ENCODE peak calls at places on chromosomes 11 and 22, in four cellular contexts. T is OCI-LY7, B is A549, N is heart left ventricle. E is an unnamed sample.

GRCh38 chr22:49856343-49856742 is 2.7 kb downstream of the ZBED4 start:
- DNase-seq in N (no peak), T (no peak), B (no peak), E (no peak)

GRCh38 chr22:42001127-42001526 is 2.5 kb downstream of the WBP2NL start:
- DNase-seq in T (no peak), N (no peak), B (no peak), E (no peak)

GRCh38 chr11:36379653-36380052 is 83.6 kb downstream of the PRR5L start:
- DNase-seq in N (no peak), B (no peak), T (no peak), E (no peak)

GRCh38 chr11:77171885-77172665 is 44.0 kb downstream of the MYO7A start:
- DNase-seq in B (no peak), N (no peak), T (no peak), E (no peak)

GRCh38 chr11:92929168-92930053 is 40.0 kb upstream of the MTNR1B start:
- DNase-seq in T (no peak), N (no peak), B (no peak), E (no peak)

GRCh38 chr11:128615076-128615475 is 27.7 kb upstream of the ETS1 start:
- DNase-seq in T (no peak), N (no peak), B (no peak), E (no peak)

GRCh38 chr11:123588117-123588815 is 66.2 kb downstream of the SCN3B start:
- DNase-seq in N (no peak), T (no peak), B (peak), E (no peak)

GRCh38 chr22:19959043-19959586 is 17.5 kb upstream of the TXNRD2 start:
- DNase-seq in T (no peak), N (peak), B (no peak), E (no peak)

GRCh38 chr11:9562716-9563115 is 10.8 kb upstream of the WEE1 start:
- DNase-seq in N (no peak), B (no peak), T (no peak), E (no peak)

GRCh38 chr11:111935331-111936044 is 1.7 kb upstream of the DIXDC1 start:
- DNase-seq in N (no peak), B (no peak), T (peak), E (no peak)

GRCh38 chr11:134554106-134554505 is 142.1 kb upstream of the B3GAT1 start:
- DNase-seq in T (no peak), N (no peak), B (no peak), E (no peak)

GRCh38 chr11:95593101-95593500 is 196.5 kb downstream of the FAM76B start:
- DNase-seq in T (no peak), N (no peak), B (no peak), E (no peak)

GRCh38 chr11:132590554-132590953 is 941.7 kb downstream of the OPCML start:
- DNase-seq in T (no peak), B (no peak), N (no peak), E (no peak)

GRCh38 chr11:32154275-32154674 is 63.4 kb downstream of the RCN1 start:
- DNase-seq in T (no peak), N (no peak), B (peak), E (no peak)
- TF ChIP-seq CTCF in T (no peak), N (no peak), B (no peak), E (no peak)

GRCh38 chr11:61545921-61546320 is 35.0 kb downstream of the SYT7 start:
- DNase-seq in T (no peak), N (no peak), B (no peak), E (no peak)

GRCh38 chr11:61544466-61544865 is 35.9 kb downstream of the LRRC10B start:
- DNase-seq in N (no peak), B (no peak), T (no peak), E (no peak)

GRCh38 chr11:61547246-61547645 is 33.6 kb downstream of the SYT7 start:
- DNase-seq in B (no peak), N (no peak), T (no peak), E (no peak)

GRCh38 chr11:61545341-61545740 is 35.5 kb downstream of the SYT7 start:
- DNase-seq in N (no peak), B (peak), T (no peak), E (no peak)

DNA sequence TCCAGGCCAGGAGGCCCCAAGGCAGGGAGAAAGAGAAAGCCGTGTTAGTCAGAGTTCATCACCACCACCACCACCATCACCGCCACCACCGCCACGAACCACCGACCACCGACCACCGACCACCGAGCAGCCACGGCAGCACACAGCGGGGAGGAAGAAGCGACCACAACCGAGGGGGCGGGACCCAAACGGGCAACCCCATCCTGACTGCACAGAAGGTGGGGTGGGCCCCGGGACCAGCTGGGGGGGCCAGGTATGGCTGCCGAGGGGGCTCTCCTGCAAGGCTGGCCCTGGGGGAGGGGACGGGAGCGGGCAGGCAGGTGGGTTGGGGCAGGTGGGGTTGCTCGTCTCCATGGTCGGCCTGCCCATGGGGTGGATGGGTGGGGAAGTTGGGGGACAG is 34.2 kb downstream of the SYT7 start:
- DNase-seq in B (no peak), T (no peak), N (no peak), E (peak)
- H3K27ac ChIP-seq in B (no peak), T (no peak), N (no peak), E (no peak)

DNA sequence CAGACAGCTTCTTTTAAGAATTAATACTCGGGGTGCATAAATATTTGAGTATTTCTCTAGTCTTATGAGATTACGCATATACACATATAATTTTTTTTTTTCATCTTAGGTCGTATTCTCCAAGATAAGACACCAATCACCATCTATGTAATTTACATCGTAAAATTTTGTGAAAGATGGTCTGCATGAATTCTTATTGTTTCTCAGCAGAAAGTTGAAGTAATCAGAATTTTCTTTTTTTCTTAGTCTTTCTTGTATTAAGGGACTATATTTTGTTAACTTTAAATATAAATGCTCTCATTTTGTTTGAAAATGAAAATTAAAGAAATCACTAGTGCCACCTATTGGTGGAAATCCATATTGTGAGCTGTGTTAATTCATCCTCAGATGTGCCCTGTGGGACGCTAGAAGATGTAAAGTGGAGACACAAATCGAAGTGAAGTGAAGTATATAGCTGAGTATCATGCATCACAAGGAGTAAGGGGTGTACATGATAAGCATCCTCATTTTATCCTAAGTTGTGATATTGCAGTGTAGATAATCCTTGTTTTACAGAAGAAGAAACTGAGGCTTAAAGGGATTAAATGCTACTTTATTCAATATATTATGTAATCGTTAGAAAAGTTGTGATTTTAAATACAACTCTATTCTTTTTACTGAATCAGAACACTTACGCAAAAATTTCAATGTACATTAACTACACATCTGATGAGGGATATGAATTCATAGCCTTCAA is 2084.3 kb downstream of the LRRC4C start:
- DNase-seq in B (peak), N (no peak), T (peak), E (no peak)
- TF ChIP-seq CTCF in B (peak), N (peak), T (peak), E (peak)

GRCh38 chr22:37739611-37740049 is 42.8 kb downstream of the TRIOBP start:
- DNase-seq in N (peak), B (no peak), T (peak), E (no peak)

GRCh38 chr22:37742374-37743092 is 45.7 kb downstream of the TRIOBP start:
- DNase-seq in T (no peak), N (peak), B (no peak), E (no peak)

GRCh38 chr22:37741312-37741795 is 44.5 kb downstream of the TRIOBP start:
- DNase-seq in T (no peak), N (peak), B (peak), E (no peak)

GRCh38 chr22:37739000-37739399 is 42.2 kb downstream of the TRIOBP start:
- DNase-seq in N (peak), B (no peak), T (no peak), E (no peak)

DNA sequence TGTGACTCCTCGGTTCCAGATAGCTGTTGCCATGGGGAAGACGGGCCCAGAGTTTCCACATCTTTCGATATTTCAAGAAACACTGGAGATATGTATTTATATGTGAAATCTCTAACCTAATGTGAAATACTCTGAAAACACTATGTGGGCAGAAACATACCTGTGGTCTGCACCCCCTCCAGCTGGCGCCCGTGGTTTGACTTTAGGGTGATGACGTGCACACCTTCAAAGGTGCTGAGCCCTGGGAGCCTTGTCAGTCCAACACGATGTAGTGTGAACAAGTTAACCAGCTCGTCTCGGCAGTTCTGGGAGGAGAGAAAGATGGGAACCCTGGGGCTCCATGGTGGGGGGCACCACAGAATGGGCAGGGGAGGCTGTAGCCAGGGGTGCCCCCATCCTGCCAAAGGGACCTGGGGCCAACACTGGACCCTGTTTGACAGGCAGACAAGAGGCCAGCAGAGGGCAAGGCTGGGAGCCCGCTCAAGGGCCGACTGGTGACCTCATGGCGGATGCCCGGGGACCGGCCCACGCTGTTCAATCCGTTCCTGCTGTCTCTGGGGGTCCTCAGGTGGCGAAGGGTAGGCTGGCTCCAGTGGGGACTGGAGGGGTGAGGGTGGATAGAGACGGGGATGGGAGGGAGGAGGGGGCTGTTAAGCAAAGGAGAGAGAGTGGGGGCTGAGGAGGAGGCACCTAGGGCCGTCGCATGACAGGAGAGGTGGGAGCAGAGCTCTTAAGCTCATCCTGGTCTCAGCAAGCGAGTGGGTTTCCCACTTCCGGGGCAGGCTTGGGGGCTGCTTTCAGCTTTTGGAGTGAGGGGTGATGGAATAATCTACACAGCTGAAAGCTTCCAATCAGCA is 43.8 kb downstream of the TRIOBP start:
- DNase-seq in T (no peak), B (no peak), N (no peak), E (no peak)
- H3K27ac ChIP-seq in T (no peak), B (peak), N (no peak), E (no peak)

DNA sequence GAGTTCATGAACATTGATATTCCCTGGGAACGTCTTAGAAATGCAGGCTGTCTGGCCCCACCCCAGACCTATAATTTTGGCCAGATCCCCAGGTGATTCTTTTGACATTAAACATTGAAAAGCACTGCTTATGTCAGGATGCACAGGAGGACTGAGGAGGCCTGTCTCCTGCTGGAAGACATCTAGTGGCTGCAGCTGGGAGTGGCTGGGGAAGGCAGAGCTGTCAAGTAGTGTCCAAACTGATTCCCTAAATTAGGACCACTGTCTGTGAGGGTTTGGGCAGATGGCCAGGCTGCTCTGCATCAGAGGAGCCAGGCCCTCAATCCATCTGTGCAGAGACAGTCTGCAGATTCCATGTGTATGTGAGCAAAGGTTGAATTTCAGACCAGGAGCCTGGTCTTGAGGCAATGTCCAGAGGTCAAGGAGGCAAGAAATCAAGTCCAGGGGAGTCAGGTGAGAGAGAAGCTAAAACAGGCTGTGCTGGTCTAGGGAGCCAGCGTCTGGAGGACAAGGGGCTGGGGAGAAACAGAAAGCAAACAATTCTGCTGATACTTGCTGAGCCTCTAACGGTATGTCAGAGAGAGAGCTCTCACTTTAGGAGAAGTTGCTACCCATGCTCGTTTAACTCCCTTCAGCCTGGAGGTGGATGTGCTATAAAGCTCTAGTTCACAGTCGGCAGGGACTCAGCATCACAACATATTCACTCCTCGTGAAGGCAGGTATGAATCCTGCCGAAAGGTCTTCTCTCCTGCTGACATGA is 15.3 kb upstream of the SYTL2 start:
- DNase-seq in T (peak), N (peak), B (peak), E (no peak)
- TF ChIP-seq CTCF in T (peak), N (peak), B (peak), E (peak)

GRCh38 chr22:29831186-29831921 is 6.7 kb downstream of the ASCC2 start:
- DNase-seq in N (no peak), B (no peak), T (no peak), E (no peak)
- H3K27ac ChIP-seq in N (peak), B (no peak), T (no peak), E (no peak)

DNA sequence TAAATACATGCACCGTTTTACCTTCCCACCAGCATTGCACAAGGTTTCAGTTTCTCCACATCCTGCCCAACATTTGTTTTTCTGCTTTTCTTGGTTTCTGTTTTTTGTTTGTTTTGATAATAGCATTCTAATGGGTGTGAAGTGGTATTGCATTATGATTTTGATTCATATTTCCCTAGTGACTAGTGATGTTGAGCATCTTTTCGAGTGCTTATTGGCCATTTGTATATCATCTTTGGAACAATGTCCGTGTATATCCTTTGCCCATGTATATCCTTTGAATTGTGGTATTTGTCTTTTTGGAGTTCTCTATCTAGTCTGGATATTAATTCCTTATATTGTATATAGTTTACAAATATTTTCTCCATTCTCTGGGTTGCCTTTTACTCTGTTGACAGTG is 2914.8 kb upstream of the OR11H1 start:
- DNase-seq in N (no peak), T (no peak), B (no peak), E (no peak)
- TF ChIP-seq CTCF in N (no peak), T (no peak), B (no peak), E (no peak)

GRCh38 chr11:118812485-118812884 is 21.5 kb upstream of the DDX6 start:
- DNase-seq in B (no peak), N (no peak), T (no peak), E (no peak)

GRCh38 chr11:118807800-118808778 is 17.1 kb upstream of the DDX6 start:
- DNase-seq in B (no peak), N (no peak), T (no peak), E (no peak)

GRCh38 chr11:118818130-118818529 is 27.2 kb upstream of the DDX6 start:
- DNase-seq in B (no peak), T (no peak), N (no peak), E (no peak)

DNA sequence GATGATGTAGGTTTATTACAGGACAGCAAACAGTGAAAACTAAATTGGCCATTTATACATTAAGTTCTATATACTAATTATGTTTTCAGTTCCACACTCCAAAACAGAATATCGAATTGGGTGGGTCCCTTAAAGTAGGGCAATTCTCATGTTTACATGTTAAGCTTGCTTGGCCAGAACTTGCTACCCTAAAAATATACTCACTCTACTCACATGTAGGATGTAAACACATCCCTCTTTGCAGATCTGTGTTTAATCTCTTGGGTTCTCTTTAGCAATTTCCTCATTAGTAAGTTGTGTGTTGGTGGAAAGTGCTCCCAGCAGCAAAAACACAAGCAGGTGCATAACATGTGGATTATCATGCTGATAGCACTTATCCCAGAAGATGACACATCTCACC is 22.6 kb upstream of the DDX6 start:
- DNase-seq in T (no peak), N (no peak), B (no peak), E (no peak)
- H3K27ac ChIP-seq in T (no peak), N (no peak), B (no peak), E (no peak)

GRCh38 chr22:37562049-37562784 is 1.9 kb downstream of the CDC42EP1 start:
- DNase-seq in N (no peak), B (no peak), T (no peak), E (no peak)
- TF ChIP-seq CTCF in N (no peak), B (no peak), T (peak), E (no peak)